ENCODE peak calls at places on chromosomes 13 and 19, in seven cellular contexts. N, D, U, G, W, Q and R are unnamed samples.

GRCh38 chr19:2809387-2810140 is 10.1 kb upstream of the ZNF554 start:
- DNase-seq in N (no peak), D (no peak), U (no peak), G (no peak), W (no peak), Q (no peak), R (no peak)

GRCh38 chr13:29170451-29171082 is 350.4 kb downstream of the MTUS2 start:
- DNase-seq in N (no peak), D (no peak), U (no peak), G (no peak), W (no peak), Q (no peak), R (no peak)

GRCh38 chr13:84994582-84994981 is 804.6 kb downstream of the SLITRK6 start:
- DNase-seq in N (no peak), D (no peak), U (no peak), G (no peak), W (no peak), Q (no peak), R (no peak)

GRCh38 chr13:77919351-77920294 is 992 bp upstream of the EDNRB start:
- DNase-seq in N (no peak), D (no peak), U (peak; percentile 39), G (peak; percentile 16), W (no peak), Q (no peak), R (no peak)

GRCh38 chr13:93476175-93476574 is 249.6 kb downstream of the GPC6 start:
- DNase-seq in N (no peak), D (no peak), U (peak; percentile 83), G (peak; percentile 87), W (no peak), Q (no peak), R (no peak)

GRCh38 chr19:30795727-30796126 is 423.5 kb downstream of the ZNF536 start:
- DNase-seq in N (no peak), D (no peak), U (no peak), G (no peak), W (no peak), Q (no peak), R (no peak)

GRCh38 chr13:95462801-95463200 is 89.7 kb upstream of the CLDN10 start:
- DNase-seq in N (no peak), D (no peak), U (no peak), G (no peak), W (no peak), Q (no peak), R (no peak)

GRCh38 chr19:45075215-45076028 is 856 bp downstream of the ZNF296 start:
- DNase-seq in N (no peak), D (no peak), U (no peak), G (peak; percentile 30), W (no peak), Q (peak; percentile 7), R (no peak)

GRCh38 chr19:8501968-8502367 is 472 bp downstream of the PRAM1 start:
- DNase-seq in N (no peak), D (no peak), U (no peak), G (no peak), W (no peak), Q (no peak), R (no peak)

GRCh38 chr19:22603518-22604440 is 30.3 kb upstream of the ZNF492 start:
- DNase-seq in N (no peak), D (no peak), U (no peak), G (no peak), W (no peak), Q (no peak), R (no peak)

GRCh38 chr19:54317108-54317964 is 4.4 kb upstream of the LILRA5 start:
- DNase-seq in N (no peak), D (no peak), U (no peak), G (no peak), W (no peak), Q (no peak), R (no peak)

GRCh38 chr19:30450101-30450500 is 77.9 kb downstream of the ZNF536 start:
- DNase-seq in N (no peak), D (no peak), U (no peak), G (no peak), W (no peak), Q (peak; percentile 51), R (no peak)

GRCh38 chr19:40754611-40755247 is 3.7 kb downstream of the SNRPA start:
- DNase-seq in N (no peak), D (no peak), U (no peak), G (no peak), W (peak; percentile 59), Q (no peak), R (peak; percentile 60)

GRCh38 chr19:45456500-45456815 is 11.3 kb upstream of the FOSB start:
- DNase-seq in N (no peak), D (no peak), U (no peak), G (no peak), W (no peak), Q (no peak), R (no peak)